ENCODE peak calls at places on chromosomes 11 and 22, in eight cellular contexts. T, H, Z, E, K, V, L and C are unnamed samples.

GRCh38 chr11:11584446-11584810 is 37.4 kb downstream of the GALNT18 start:
- DNase-seq in K (no peak), Z (no peak), V (no peak), T (peak; percentile 14), L (no peak), E (no peak), H (peak; percentile 82), C (no peak)

GRCh38 chr11:120674537-120674936 is 163.0 kb downstream of the GRIK4 start:
- DNase-seq in T (no peak), L (no peak), H (no peak), K (no peak), V (no peak), Z (no peak), E (no peak), C (no peak)

GRCh38 chr22:22061085-22062077 is 78.8 kb upstream of the TOP3B start:
- DNase-seq in V (no peak), T (no peak), H (peak; percentile 39), Z (peak; percentile 71), L (no peak), K (no peak), E (no peak), C (no peak)

GRCh38 chr11:1123970-1124369 is 33.8 kb upstream of the MUC5AC start:
- DNase-seq in L (no peak), H (no peak), V (no peak), E (no peak), Z (no peak), K (no peak), T (no peak), C (peak; percentile 12)

GRCh38 chr11:109547356-109548027 is 125.5 kb downstream of the C11orf87 start:
- DNase-seq in K (no peak), T (no peak), E (no peak), L (no peak), Z (no peak), V (no peak), H (peak; percentile 23), C (no peak)

GRCh38 chr22:45602824-45603301 is 68.8 kb upstream of the ATXN10 start:
- DNase-seq in H (peak; percentile 85), T (no peak), K (no peak), L (no peak), Z (no peak), V (peak; percentile 59), E (no peak), C (no peak)

GRCh38 chr11:122399375-122399774 is 256.1 kb upstream of the UBASH3B start:
- DNase-seq in Z (no peak), K (peak; percentile 9), H (no peak), L (no peak), E (no peak), V (no peak), T (no peak), C (no peak)

GRCh38 chr11:35083181-35084061 is 55.5 kb upstream of the CD44 start:
- DNase-seq in K (peak; percentile 66), Z (peak; percentile 53), T (peak; percentile 95), H (peak; percentile 100), V (peak; percentile 70), E (peak; percentile 58), L (no peak), C (peak; percentile 60)

GRCh38 chr11:2280208-2280607 is 9.8 kb upstream of the ASCL2 start:
- DNase-seq in V (no peak), L (no peak), Z (no peak), K (no peak), E (no peak), T (no peak), H (no peak), C (no peak)

GRCh38 chr22:48054596-48054995 is 1292.1 kb downstream of the TBC1D22A start:
- DNase-seq in K (no peak), L (no peak), Z (no peak), V (no peak), T (no peak), H (no peak), E (no peak), C (no peak)

GRCh38 chr11:111913031-111913861 is 712 bp downstream of the HSPB2 start:
- DNase-seq in Z (no peak), V (no peak), L (no peak), K (no peak), H (no peak), T (no peak), E (no peak), C (peak; percentile 67)

GRCh38 chr11:108498816-108499408 is 728 bp upstream of the POGLUT3 start:
- DNase-seq in H (no peak), Z (no peak), V (no peak), T (no peak), E (no peak), K (no peak), L (no peak), C (peak; percentile 61)

GRCh38 chr11:103091024-103091423 is 936 bp downstream of the DCUN1D5 start:
- DNase-seq in H (no peak), K (no peak), Z (no peak), E (no peak), V (peak; percentile 48), T (no peak), L (no peak), C (no peak)

GRCh38 chr22:20446383-20446970 is 8.9 kb upstream of the SCARF2 start:
- DNase-seq in T (no peak), E (no peak), H (no peak), Z (no peak), K (no peak), L (no peak), V (no peak), C (no peak)

GRCh38 chr22:21754523-21755128 is 19.0 kb upstream of the YPEL1 start:
- DNase-seq in Z (peak; percentile 36), T (no peak), V (no peak), K (no peak), L (no peak), E (no peak), H (no peak), C (no peak)

GRCh38 chr22:19912236-19912999 is 29.2 kb upstream of the COMT start:
- DNase-seq in H (no peak), L (no peak), K (no peak), E (no peak), T (no peak), Z (no peak), V (no peak), C (no peak)

GRCh38 chr11:36278531-36279245 is 10.5 kb downstream of the COMMD9 start:
- DNase-seq in T (no peak), K (no peak), E (no peak), Z (no peak), V (no peak), H (no peak), L (no peak), C (no peak)

GRCh38 chr11:68816251-68816776 is 25.4 kb downstream of the CPT1A start:
- DNase-seq in H (no peak), E (no peak), T (no peak), Z (no peak), V (no peak), L (no peak), K (no peak), C (no peak)

GRCh38 chr22:30826670-30827355 is 132.1 kb downstream of the OSBP2 start:
- DNase-seq in H (no peak), V (no peak), Z (no peak), T (no peak), L (no peak), E (no peak), K (no peak), C (no peak)

GRCh38 chr11:66069715-66070603 is at the start of gene PACS1:
- DNase-seq in E (peak; percentile 61), Z (peak; percentile 65), H (peak; percentile 71), V (peak; percentile 70), T (peak; percentile 72), K (peak; percentile 85), L (peak; percentile 50), C (peak; percentile 90)

GRCh38 chr11:122085264-122085663 is 30.8 kb downstream of the BLID start:
- DNase-seq in Z (no peak), V (no peak), T (peak; percentile 71), H (peak; percentile 92), L (no peak), E (no peak), K (no peak), C (no peak)

GRCh38 chr22:31022516-31022915 is 53.5 kb downstream of the TUG1 start:
- DNase-seq in T (no peak), E (no peak), Z (no peak), H (no peak), V (no peak), L (no peak), K (no peak), C (peak; percentile 25)

GRCh38 chr11:6625156-6625831 is 6.1 kb upstream of the TPP1 start:
- DNase-seq in T (no peak), K (no peak), Z (no peak), H (no peak), V (no peak), E (no peak), L (no peak), C (no peak)

GRCh38 chr11:64570341-64570740 is 20.7 kb upstream of the SLC22A12 start:
- DNase-seq in V (no peak), Z (no peak), L (no peak), H (no peak), E (no peak), K (no peak), T (no peak), C (no peak)

GRCh38 chr22:47564651-47565050 is 802.2 kb downstream of the TBC1D22A start:
- DNase-seq in L (no peak), T (no peak), Z (no peak), H (no peak), V (no peak), E (no peak), K (no peak), C (no peak)

GRCh38 chr22:36274547-36274946 is 21.6 kb downstream of the APOL1 start:
- DNase-seq in V (no peak), K (no peak), H (no peak), E (no peak), T (no peak), L (no peak), Z (no peak), C (peak; percentile 7)

GRCh38 chr11:66559862-66560676 is 8.3 kb downstream of the CTSF start:
- DNase-seq in K (no peak), Z (no peak), E (no peak), T (no peak), V (no peak), H (no peak), L (no peak), C (no peak)

GRCh38 chr11:13701506-13701905 is 33.0 kb downstream of the FAR1 start:
- DNase-seq in V (no peak), E (no peak), T (no peak), Z (no peak), H (no peak), L (no peak), K (no peak), C (no peak)

GRCh38 chr11:2551131-2551530 is 106.3 kb downstream of the KCNQ1 start:
- DNase-seq in H (no peak), K (no peak), E (no peak), L (no peak), T (no peak), Z (no peak), V (no peak), C (peak; percentile 25)